ENCODE peak calls at places on chromosomes 2 and 18, in five cellular contexts. E is transverse colon; N is tibial nerve; Z is fibroblast of the aortic adventitia; W is CD8-positive, alpha-beta T cell. B is an unnamed sample.

GRCh38 chr2:118752762-118753429 is 94.6 kb downstream of the EN1 start:
- DNase-seq in N (no peak), W (no peak), E (no peak), Z (no peak), B (no peak)

GRCh38 chr2:137091704-137092103 is 326.4 kb downstream of the THSD7B start:
- DNase-seq in E (no peak), Z (no peak), N (no peak), W (no peak), B (peak)

GRCh38 chr18:59627414-59627813 is 69.8 kb downstream of the CCBE1 start:
- DNase-seq in Z (no peak), N (no peak), E (no peak), W (no peak), B (no peak)

GRCh38 chr2:72605836-72606442 is 219.9 kb downstream of the EXOC6B start:
- DNase-seq in W (no peak), E (no peak), Z (peak), N (no peak), B (peak)

GRCh38 chr2:194698012-194698411 is 959.0 kb upstream of the SLC39A10 start:
- DNase-seq in W (no peak), N (no peak), Z (no peak), E (no peak), B (no peak)

GRCh38 chr2:105391763-105392662 is 6.8 kb downstream of the FHL2 start:
- DNase-seq in W (no peak), Z (peak), N (no peak), E (peak), B (no peak)

GRCh38 chr2:10331033-10331701 is 28.5 kb downstream of the HPCAL1 start:
- DNase-seq in W (peak), Z (peak), E (peak), N (peak), B (peak)

GRCh38 chr2:148298201-148298600 is 277.3 kb downstream of the MBD5 start:
- DNase-seq in Z (peak), W (no peak), E (no peak), N (no peak), B (peak)

GRCh38 chr18:23943104-23943503 is 71.5 kb upstream of the TTC39C start:
- DNase-seq in E (no peak), Z (no peak), N (no peak), W (no peak), B (no peak)

GRCh38 chr18:74147491-74147778 is 199 bp downstream of the FBXO15 start:
- DNase-seq in W (no peak), E (no peak), N (no peak), Z (no peak), B (no peak)

GRCh38 chr18:35705988-35706387 is 124.4 kb downstream of the GALNT1 start:
- DNase-seq in E (no peak), N (no peak), Z (no peak), W (no peak), B (no peak)

GRCh38 chr2:8304821-8305766 is 376.8 kb upstream of the ID2 start:
- DNase-seq in N (no peak), E (no peak), W (no peak), Z (no peak), B (no peak)

GRCh38 chr2:37558622-37559021 is 112.8 kb downstream of the CDC42EP3 start:
- DNase-seq in N (no peak), Z (no peak), W (no peak), E (peak), B (no peak)

GRCh38 chr2:118763797-118764196 is 83.7 kb downstream of the EN1 start:
- DNase-seq in E (no peak), N (no peak), W (no peak), Z (peak), B (peak)

GRCh38 chr2:134553657-134554056 is 165.1 kb downstream of the TMEM163 start:
- DNase-seq in E (no peak), W (no peak), Z (no peak), N (no peak), B (no peak)

GRCh38 chr18:12886498-12887126 is 2.6 kb upstream of the PTPN2 start:
- DNase-seq in W (no peak), N (no peak), E (no peak), Z (no peak), B (peak)

GRCh38 chr2:156342252-156343095 is 10.0 kb upstream of the NR4A2 start:
- DNase-seq in Z (peak), N (peak), W (peak), E (peak), B (peak)
- TF ChIP-seq CTCF in Z (no peak), N (peak), W (no peak), E (no peak), B (no peak)

DNA sequence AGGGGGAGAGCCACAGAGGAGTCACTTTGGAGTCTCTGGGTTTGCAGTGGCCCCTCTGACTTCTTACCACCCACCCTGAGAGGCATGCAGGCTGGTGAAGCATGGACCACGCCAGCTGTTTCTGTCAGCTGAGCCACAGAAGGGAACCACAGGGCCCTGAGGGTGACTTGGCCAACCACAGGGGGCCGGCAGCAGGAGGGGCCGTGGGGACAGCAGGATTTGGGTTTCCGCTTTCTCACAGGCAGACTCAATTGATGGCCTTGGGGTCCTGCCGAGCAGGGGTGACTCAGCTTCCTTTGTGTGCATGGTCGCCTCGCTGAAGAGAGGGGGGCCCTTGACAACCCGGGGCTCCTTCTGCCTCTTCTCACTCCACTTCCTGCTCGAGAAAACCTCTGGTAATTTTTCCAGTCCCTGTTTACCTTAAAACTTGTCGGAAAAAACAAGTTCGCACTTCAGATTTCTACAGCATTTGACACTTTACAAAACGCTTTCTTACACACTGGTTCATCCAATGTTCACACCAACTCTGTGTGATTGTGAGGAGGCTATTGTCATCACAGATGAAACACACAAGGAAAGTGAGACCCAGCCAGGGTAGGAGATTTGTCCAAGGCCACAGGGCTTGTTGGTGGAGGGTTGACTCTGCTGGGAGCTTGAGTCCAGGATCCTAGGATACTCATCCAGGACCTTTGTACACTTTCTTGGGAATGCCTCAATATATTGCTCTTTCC is 311.2 kb downstream of the LPIN1 start:
- DNase-seq in N (no peak), Z (no peak), W (peak), E (peak), B (no peak)
- H3K4me3 ChIP-seq in N (no peak), Z (no peak), W (no peak), E (no peak), B (no peak)

DNA sequence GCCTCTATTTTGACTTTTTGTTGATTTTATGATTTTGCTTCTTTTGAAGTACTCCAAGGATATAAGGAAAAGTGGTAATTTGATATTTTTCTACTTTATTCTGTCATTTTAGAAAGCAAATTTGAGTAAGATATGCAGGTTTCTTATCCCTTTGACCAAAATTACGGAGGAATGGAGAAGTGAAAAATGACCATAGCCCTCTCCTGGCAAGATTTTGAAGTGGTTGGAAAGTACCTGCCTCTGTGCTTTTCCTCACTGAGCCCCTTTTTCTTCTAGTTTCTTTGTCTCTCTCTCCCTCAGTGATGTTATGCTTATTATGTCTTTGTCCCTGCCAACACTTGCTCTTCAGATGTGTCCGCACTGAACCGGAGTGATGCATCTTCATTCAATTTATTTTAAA is 898.1 kb downstream of the EPHA4 start:
- DNase-seq in W (no peak), Z (no peak), E (no peak), N (no peak), B (no peak)
- TF ChIP-seq CTCF in W (no peak), Z (no peak), E (no peak), N (no peak), B (peak)

GRCh38 chr2:42569116-42569711 is 782 bp downstream of the MTA3 start:
- DNase-seq in Z (peak), W (peak), N (no peak), E (peak), B (peak)

GRCh38 chr2:42566837-42567251 is 1.6 kb upstream of the MTA3 start:
- DNase-seq in E (no peak), N (no peak), Z (no peak), W (no peak), B (no peak)

GRCh38 chr2:42567389-42567788 is 1.0 kb upstream of the MTA3 start:
- DNase-seq in E (no peak), W (no peak), N (no peak), Z (peak), B (peak)

GRCh38 chr2:42568431-42569115 is at the start of gene MTA3:
- DNase-seq in N (peak), E (peak), Z (peak), W (peak), B (no peak)

DNA sequence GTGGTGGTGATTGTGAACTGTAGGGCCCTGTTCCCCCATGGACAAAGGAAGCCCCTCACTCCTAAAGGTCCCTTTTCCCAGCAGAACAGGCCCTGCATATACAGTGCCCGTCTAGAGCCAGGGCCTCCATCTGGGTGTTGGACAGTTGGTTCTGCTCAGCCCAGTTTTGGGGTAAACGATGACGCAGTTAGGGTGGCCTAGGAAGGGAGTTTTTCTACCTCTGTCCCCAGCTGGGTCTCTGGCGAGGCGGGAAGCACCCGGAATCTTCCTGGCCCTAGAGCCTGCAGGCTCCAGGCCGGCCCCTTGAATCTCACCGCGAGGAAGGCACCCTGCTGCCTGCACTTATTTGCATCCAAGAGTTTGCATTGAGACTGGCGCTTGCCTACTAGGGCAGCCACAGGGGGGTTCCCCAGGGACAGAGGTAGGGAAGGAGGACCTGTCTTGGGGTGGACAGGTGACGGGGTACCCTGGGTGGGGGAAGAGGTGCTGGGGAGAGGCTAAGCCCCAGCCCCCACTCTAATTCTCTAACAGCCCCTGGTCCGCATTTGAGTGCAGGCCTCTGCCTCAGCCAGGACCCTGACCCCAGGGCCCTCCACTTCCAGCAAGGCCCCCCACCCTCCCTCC is 514 bp upstream of the MTA3 start:
- DNase-seq in W (no peak), N (no peak), Z (no peak), E (peak), B (no peak)
- H3K4me3 ChIP-seq in W (no peak), N (peak), Z (peak), E (peak), B (no peak)

B was measured in fibroblast of mammary gland.